ENCODE peak calls at places on chromosome 15, in four cellular contexts. C, P, T and V are unnamed samples.

GRCh38 chr15:27821273-27821672 is 277.8 kb downstream of the OCA2 start:
- DNase-seq in C (no peak), P (no peak), T (no peak), V (no peak)

GRCh38 chr15:80059786-80060489 is 462 bp downstream of the ZFAND6 start:
- DNase-seq in C (peak; percentile 89), P (peak; percentile 12), T (peak; percentile 16), V (no peak)

GRCh38 chr15:85333132-85333831 is 47.1 kb upstream of the AKAP13 start:
- DNase-seq in C (no peak), P (no peak), T (peak; percentile 84), V (peak; percentile 78)

GRCh38 chr15:34644061-34644460 is 60.6 kb upstream of the GOLGA8B start:
- DNase-seq in C (no peak), P (no peak), T (peak; percentile 94), V (peak; percentile 44)

GRCh38 chr15:78257681-78258080 is 6.7 kb upstream of the DNAJA4 start:
- DNase-seq in C (no peak), P (no peak), T (no peak), V (no peak)

GRCh38 chr15:31365032-31365654 is 38.5 kb downstream of the KLF13 start:
- DNase-seq in C (no peak), P (no peak), T (no peak), V (no peak)

GRCh38 chr15:73700041-73700842 is 16.1 kb downstream of the CD276 start:
- DNase-seq in C (peak; percentile 74), P (peak; percentile 81), T (peak; percentile 77), V (no peak)

GRCh38 chr15:86935841-86936240 is 856.2 kb downstream of the AGBL1 start:
- DNase-seq in C (no peak), P (no peak), T (no peak), V (no peak)

GRCh38 chr15:57217716-57218598 is 158.3 kb upstream of the CGNL1 start:
- DNase-seq in C (no peak), P (no peak), T (peak; percentile 40), V (no peak)

GRCh38 chr15:31440754-31441298 is 114.2 kb downstream of the KLF13 start:
- DNase-seq in C (peak; percentile 86), P (peak; percentile 65), T (peak; percentile 56), V (no peak)

GRCh38 chr15:99016680-99017321 is 9.2 kb upstream of the PGPEP1L start:
- DNase-seq in C (no peak), P (peak; percentile 37), T (peak; percentile 81), V (peak; percentile 66)

GRCh38 chr15:72197045-72197459 is 535 bp downstream of the GRAMD2A start:
- DNase-seq in C (no peak), P (no peak), T (no peak), V (no peak)

GRCh38 chr15:67458449-67458848 is 62.5 kb upstream of the C15orf61 start:
- DNase-seq in C (no peak), P (no peak), T (no peak), V (no peak)

GRCh38 chr15:61199681-61200080 is 29.4 kb downstream of the RORA start:
- DNase-seq in C (no peak), P (no peak), T (no peak), V (no peak)

GRCh38 chr15:39770748-39771689 is 11.6 kb downstream of the FSIP1 start:
- DNase-seq in C (no peak), P (no peak), T (peak; percentile 89), V (peak; percentile 79)

GRCh38 chr15:58535894-58536293 is 104.1 kb downstream of the LIPC start:
- DNase-seq in C (no peak), P (no peak), T (no peak), V (no peak)

GRCh38 chr15:37940886-37941285 is 6.4 kb downstream of the TMCO5A start:
- DNase-seq in C (no peak), P (no peak), T (no peak), V (no peak)

GRCh38 chr15:35437157-35437556 is 108.8 kb downstream of the DPH6 start:
- DNase-seq in C (no peak), P (no peak), T (peak; percentile 28), V (no peak)

GRCh38 chr15:88788036-88788435 is 15.2 kb upstream of the ACAN start:
- DNase-seq in C (no peak), P (no peak), T (no peak), V (no peak)

GRCh38 chr15:86336051-86336788 is 256.5 kb downstream of the AGBL1 start:
- DNase-seq in C (no peak), P (no peak), T (peak; percentile 72), V (no peak)

DNA sequence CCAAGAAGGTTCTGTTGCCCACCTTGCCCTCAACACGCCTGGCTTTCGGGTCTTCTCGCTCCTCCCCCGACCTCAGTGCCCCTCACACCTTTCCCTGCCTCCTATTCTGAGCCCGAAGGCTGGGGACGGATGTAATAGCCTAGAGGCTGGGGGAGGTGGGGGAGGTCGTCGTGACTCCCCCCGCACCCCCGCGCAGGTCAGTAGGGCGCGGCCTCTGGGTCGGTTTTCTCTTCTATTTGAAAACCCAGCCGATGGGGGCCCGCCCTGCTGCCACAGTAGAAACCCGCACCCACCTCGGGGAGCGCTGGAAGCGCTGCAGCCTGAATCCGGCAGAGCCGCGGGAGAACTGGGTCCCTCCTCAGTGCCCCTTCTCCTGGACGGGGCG is 1.0 kb upstream of the RBPMS2 start:
- DNase-seq in C (no peak), P (no peak), T (no peak), V (no peak)
- H3K4me3 ChIP-seq in C (peak overlapping the region; percentile 75), P (peak overlapping the region; percentile 92), T (no peak overlapping the region), V (no peak overlapping the region)

GRCh38 chr15:29819979-29820801 is 2.1 kb downstream of the TJP1 start:
- DNase-seq in C (no peak), P (no peak), T (no peak), V (no peak)

GRCh38 chr15:29822685-29823459 is 604 bp upstream of the TJP1 start:
- DNase-seq in C (peak; percentile 82), P (peak; percentile 80), T (peak; percentile 78), V (no peak)

GRCh38 chr15:29821416-29822099 is 710 bp downstream of the TJP1 start:
- DNase-seq in C (peak; percentile 79), P (peak; percentile 83), T (peak; percentile 77), V (no peak)

GRCh38 chr15:29822100-29822684 is at the start of gene TJP1:
- DNase-seq in C (peak; percentile 88), P (peak; percentile 80), T (peak; percentile 58), V (no peak)

DNA sequence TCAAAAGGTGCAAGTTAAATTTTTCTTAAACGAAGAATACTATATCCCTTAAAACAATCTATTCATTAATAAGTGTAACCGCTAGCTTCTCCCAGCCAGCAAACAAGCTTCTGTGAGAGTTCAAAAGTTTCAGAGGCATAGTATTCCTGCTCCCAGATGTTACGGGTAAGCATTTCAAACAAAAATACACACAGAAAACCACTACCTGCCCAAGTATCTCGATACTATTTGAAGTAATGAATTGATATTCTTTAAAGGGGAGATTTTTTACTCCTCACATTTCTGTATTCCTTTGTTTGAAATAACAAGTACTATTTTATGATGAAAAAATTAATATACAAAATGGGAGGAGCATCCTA is 1.5 kb downstream of the TJP1 start:
- DNase-seq in C (no peak), P (no peak), T (no peak), V (no peak)
- H3K4me3 ChIP-seq in C (peak overlapping the region; percentile 60), P (peak overlapping the region; percentile 91), T (peak overlapping the region; percentile 63), V (peak overlapping the region; percentile 92)

GRCh38 chr15:75836953-75837321 is 6.3 kb upstream of the UBE2Q2 start:
- DNase-seq in C (no peak), P (no peak), T (peak; percentile 88), V (peak; percentile 60)
- H3K4me3 ChIP-seq in C (no peak overlapping the region), P (no peak overlapping the region), T (no peak overlapping the region), V (no peak overlapping the region)

GRCh38 chr15:47718474-47719440 is 1.5 kb downstream of the SEMA6D start:
- DNase-seq in C (peak; percentile 61), P (peak; percentile 34), T (no peak), V (no peak)
- H3K4me3 ChIP-seq in C (peak overlapping the region; percentile 81), P (peak overlapping the region; percentile 86), T (peak overlapping the region; percentile 50), V (peak overlapping the region; percentile 41)

GRCh38 chr15:42274693-42274971 is 1.4 kb upstream of the TMEM87A start:
- DNase-seq in C (no peak), P (no peak), T (no peak), V (no peak)

GRCh38 chr15:42276762-42277161 is 3.5 kb upstream of the TMEM87A start:
- DNase-seq in C (no peak), P (no peak), T (no peak), V (no peak)

GRCh38 chr15:42273099-42273899 is at the start of the genes GANC and TMEM87A:
- DNase-seq in C (peak; percentile 97), P (peak; percentile 98), T (peak; percentile 98), V (peak; percentile 94)

GRCh38 chr15:42273900-42274692 is 863 bp upstream of the TMEM87A start:
- DNase-seq in C (peak; percentile 79), P (peak; percentile 54), T (peak; percentile 81), V (no peak)

GRCh38 chr15:42275780-42276395 is 2.7 kb upstream of the TMEM87A start:
- DNase-seq in C (no peak), P (no peak), T (no peak), V (no peak)
- H3K4me3 ChIP-seq in C (peak overlapping the region; percentile 80), P (no peak overlapping the region), T (peak overlapping the region; percentile 97), V (peak overlapping the region; percentile 97)

GRCh38 chr15:90203922-90204321 is 2.8 kb downstream of the SEMA4B start:
- DNase-seq in C (peak; percentile 53), P (no peak), T (peak; percentile 16), V (no peak)

GRCh38 chr15:90205050-90205848 is 4.1 kb downstream of the SEMA4B start:
- DNase-seq in C (peak; percentile 20), P (no peak), T (no peak), V (no peak)

GRCh38 chr15:90201944-90202375 is 830 bp downstream of the SEMA4B start:
- DNase-seq in C (no peak), P (no peak), T (no peak), V (no peak)

GRCh38 chr15:90202929-90203328 is 1.8 kb downstream of the SEMA4B start:
- DNase-seq in C (no peak), P (no peak), T (no peak), V (no peak)

DNA sequence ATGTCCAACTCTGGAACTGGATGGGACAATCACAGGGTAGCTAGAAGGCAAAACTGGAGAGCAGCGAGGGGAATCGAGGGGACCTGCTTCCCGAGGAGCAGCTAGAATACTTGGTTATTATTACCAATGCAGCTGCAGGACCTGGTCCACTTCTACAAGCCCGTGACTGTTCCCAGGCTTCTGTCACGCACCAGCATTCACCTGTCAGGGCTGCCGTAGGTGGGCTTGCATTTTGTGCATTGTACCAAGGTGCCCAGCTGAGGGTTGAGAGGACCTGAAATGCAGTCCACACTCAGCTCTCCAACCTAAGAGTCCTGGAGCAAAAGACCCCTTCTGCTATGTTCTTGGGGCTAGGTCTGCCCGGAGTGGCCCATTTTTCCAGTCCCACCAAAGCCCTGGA is 2.3 kb downstream of the SEMA4B start:
- DNase-seq in C (no peak), P (no peak), T (no peak), V (no peak)
- H3K4me3 ChIP-seq in C (no peak overlapping the region), P (no peak overlapping the region), T (no peak overlapping the region), V (no peak overlapping the region)

DNA sequence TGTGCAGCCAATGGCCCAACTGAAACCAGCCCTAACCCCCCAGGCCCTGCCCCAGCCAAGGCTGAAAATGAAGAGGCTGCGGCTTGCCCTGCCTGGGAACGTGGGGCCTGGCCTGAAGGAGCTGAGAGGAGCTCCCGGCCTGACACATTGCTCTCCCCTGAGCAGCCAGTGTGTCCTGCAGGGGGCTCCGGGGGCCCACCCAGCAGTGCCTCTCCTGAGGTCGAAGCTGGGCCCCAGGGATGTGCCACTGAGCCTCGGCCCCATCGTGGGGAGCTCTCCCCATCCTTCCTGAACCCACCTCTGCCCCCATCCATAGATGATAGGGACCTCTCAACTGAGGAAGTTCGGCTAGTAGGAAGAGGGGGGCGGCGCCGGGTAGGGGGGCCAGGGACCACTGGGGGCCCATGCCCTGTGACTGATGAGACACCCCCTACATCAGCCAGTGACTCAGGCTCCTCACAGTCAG is 11.2 kb downstream of the MAP1A start:
- DNase-seq in C (no peak), P (no peak), T (no peak), V (no peak)
- H3K4me3 ChIP-seq in C (no peak overlapping the region), P (no peak overlapping the region), T (no peak overlapping the region), V (no peak overlapping the region)